ENCODE peak calls at places on chromosomes 16 and 17, in four cellular contexts. K is uterus, O is IMR-90, C is heart left ventricle. V is an unnamed sample.
A peak's percentile ranks its signal among the peaks of the same experiment; 100 is the strongest.

GRCh38 chr16:8828541-8829165 is 31.0 kb downstream of the PMM2 start:
- DNase-seq in C (no peak), O (no peak), K (no peak), V (no peak)

GRCh38 chr16:8391219-8391757 is 199.0 kb downstream of the TMEM114 start:
- DNase-seq in C (no peak), O (no peak), K (no peak), V (no peak)

GRCh38 chr17:82243648-82244412 is 15.0 kb downstream of the SLC16A3 start:
- DNase-seq in O (no peak), C (no peak), K (no peak), V (no peak)

GRCh38 chr17:56441331-56441730 is 152.2 kb upstream of the NOG start:
- DNase-seq in K (no peak), C (peak; percentile 25), O (peak; percentile 81), V (no peak)

GRCh38 chr16:11989238-11990160 is 13.0 kb downstream of the SNX29 start:
- DNase-seq in C (peak; percentile 45), O (no peak), K (no peak), V (no peak)

GRCh38 chr17:35010093-35010492 is 29.8 kb downstream of the LIG3 start:
- DNase-seq in K (no peak), O (peak; percentile 17), C (no peak), V (no peak)

GRCh38 chr16:11498683-11499082 is 88.0 kb downstream of the LITAF start:
- DNase-seq in K (no peak), O (no peak), C (no peak), V (no peak)

GRCh38 chr16:87854053-87854906 is 15.0 kb downstream of the SLC7A5 start:
- DNase-seq in K (no peak), C (no peak), O (no peak), V (peak; percentile 42)

GRCh38 chr17:29645516-29646051 is 22.9 kb upstream of the CORO6 start:
- DNase-seq in C (peak; percentile 85), K (peak; percentile 86), O (peak; percentile 82), V (no peak)

GRCh38 chr17:73720187-73720834 is 76.1 kb upstream of the SDK2 start:
- DNase-seq in C (no peak), K (no peak), O (no peak), V (no peak)

GRCh38 chr17:68398731-68399637 is 58.3 kb downstream of the WIPI1 start:
- DNase-seq in O (peak; percentile 81), K (peak; percentile 74), C (peak; percentile 53), V (no peak)
- H3K4me3 ChIP-seq in O (no peak overlapping the region), K (no peak overlapping the region), C (no peak overlapping the region), V (no peak overlapping the region)

GRCh38 chr16:68272501-68273209 is 8.3 kb downstream of the SLC7A6 start:
- DNase-seq in O (no peak), K (no peak), C (no peak), V (peak; percentile 44)

GRCh38 chr16:68273459-68273858 is 9.1 kb downstream of the SLC7A6 start:
- DNase-seq in C (no peak), O (no peak), K (no peak), V (no peak)

GRCh38 chr16:68269793-68270192 is 5.5 kb downstream of the SLC7A6 start:
- DNase-seq in C (no peak), K (no peak), O (no peak), V (no peak)

GRCh38 chr16:68267612-68268405 is 3.5 kb downstream of the SLC7A6 start:
- DNase-seq in K (no peak), C (no peak), O (no peak), V (no peak)

GRCh38 chr16:68270353-68270752 is 6.0 kb downstream of the SLC7A6 start:
- DNase-seq in C (no peak), K (no peak), O (no peak), V (no peak)
- H3K36me3 ChIP-seq in C (peaks cover 6% of the 10 kb centered on the region), K (no peaks in the 10 kb centered on the region), O (peaks cover 29% of the 10 kb centered on the region), V (peaks cover 4% of the 10 kb centered on the region)

DNA sequence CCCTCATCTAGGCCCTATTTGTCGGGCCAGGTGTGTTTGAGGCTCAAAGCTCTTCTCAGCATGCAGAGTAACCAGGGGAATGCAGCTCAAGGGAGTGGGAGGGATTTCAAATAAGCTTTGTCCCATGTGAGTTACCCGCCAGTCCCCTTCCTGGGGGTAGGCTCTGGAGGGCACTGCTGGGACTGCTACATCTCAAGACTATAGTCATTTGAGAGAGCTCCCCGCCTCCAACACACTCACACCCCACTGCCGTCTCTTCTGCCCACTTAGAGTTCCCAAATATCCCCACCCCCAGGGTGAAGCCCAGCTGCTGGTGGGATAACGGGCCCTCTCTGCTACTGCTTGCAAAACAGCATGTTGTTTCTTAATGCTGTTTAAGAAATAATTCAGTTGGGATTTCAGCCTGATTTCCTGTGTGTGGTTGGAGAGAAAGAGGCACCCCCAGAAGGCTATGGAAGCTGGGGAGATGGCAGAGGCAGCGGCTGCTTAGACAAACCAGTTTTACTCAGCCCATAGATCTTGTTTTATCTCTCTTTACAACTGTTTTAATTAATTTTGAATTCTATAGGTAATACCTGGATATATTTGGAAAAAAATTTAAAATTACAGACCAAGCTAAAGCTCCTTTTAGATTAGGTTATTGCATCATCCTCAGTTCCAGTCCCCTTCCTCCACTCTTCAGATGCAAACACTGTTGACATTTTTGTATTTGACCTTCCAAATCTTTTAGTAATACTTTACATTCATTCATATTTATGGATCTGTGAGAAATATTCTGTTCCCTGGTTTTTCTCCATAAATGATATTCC is 4.1 kb upstream of the MPO start:
- DNase-seq in K (no peak), O (no peak), C (no peak), V (no peak)
- H3K4me3 ChIP-seq in K (no peak overlapping the region), O (no peak overlapping the region), C (no peak overlapping the region), V (no peak overlapping the region)

GRCh38 chr16:69171325-69172095 is 15.5 kb upstream of the SNTB2 start:
- DNase-seq in O (peak; percentile 62), C (no peak), K (no peak), V (no peak)
- H3K36me3 ChIP-seq in O (peaks cover 18% of the 10 kb centered on the region), C (no peaks in the 10 kb centered on the region), K (no peaks in the 10 kb centered on the region), V (peaks cover 21% of the 10 kb centered on the region)

DNA sequence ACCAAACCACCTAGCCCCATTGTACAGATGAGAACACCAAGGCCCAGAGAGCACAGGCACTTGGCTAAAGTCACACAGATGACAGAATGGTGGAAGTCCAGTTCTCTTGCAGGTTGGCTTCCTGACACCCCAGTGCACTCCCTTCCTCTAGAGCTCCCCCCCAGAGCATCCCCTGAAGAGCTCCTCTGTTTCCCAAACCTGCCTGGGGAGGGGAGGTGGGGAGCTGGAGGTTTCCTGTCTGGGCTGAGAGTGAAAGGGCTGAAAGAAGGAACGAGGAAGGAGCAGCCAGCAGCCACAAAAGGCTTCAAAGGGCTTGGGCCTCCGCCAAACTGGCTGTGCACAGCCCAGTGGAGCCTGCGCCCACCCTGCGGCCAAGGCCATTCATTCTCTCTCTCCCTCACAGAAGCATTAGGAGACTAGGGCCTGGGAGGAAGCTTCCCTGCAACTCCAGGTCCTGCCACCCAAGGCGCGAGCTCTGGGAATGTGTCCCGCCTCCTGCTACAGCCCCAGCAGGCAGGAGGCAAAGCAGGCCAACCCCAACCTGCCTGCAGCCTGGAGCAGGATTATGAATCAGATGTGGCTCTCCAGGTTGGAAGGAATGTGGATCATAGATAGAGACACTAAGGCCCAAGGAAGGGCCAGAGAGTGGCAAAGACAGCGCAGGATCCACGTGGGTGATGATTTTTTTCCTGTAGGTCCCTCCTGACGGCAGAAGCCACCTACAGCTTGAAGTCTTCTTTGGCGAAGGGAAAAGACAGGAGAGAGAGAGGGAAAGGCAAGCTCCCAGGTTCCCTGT is 913 bp downstream of the SLC13A5 start:
- DNase-seq in O (no peak), K (no peak), C (no peak), V (no peak)
- H3K4me3 ChIP-seq in O (no peak overlapping the region), K (no peak overlapping the region), C (no peak overlapping the region), V (no peak overlapping the region)

DNA sequence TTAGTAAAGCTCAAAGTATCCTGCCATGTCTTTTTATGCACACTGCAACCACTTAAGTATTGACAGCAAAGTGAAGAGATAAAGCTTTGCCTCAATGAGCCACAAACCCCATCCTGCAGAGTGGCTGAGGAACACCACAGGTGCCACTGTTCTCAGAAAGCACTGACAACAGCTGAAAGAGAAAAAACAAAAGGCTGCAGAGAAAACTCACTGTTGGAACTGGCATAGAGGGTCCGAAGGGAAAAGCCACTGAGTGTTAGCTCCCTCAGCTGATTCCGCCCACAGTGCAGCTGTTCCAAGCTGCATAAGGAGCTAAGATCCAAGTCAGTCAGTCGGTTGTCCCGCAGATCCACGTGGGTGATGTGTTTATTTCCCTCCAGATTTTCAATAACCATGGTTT is 48.3 kb downstream of the PHLPP2 start:
- DNase-seq in C (no peak), K (no peak), O (no peak), V (no peak)
- H3K36me3 ChIP-seq in C (peaks cover 7% of the 10 kb centered on the region), K (no peaks in the 10 kb centered on the region), O (peaks cover 11% of the 10 kb centered on the region), V (peaks cover 40% of the 10 kb centered on the region)

GRCh38 chr17:5888811-5889210 is 181.4 kb upstream of the WSCD1 start:
- DNase-seq in K (no peak), C (no peak), O (peak; percentile 2), V (no peak)
- H3K4me3 ChIP-seq in K (no peak overlapping the region), C (no peak overlapping the region), O (no peak overlapping the region), V (no peak overlapping the region)

DNA sequence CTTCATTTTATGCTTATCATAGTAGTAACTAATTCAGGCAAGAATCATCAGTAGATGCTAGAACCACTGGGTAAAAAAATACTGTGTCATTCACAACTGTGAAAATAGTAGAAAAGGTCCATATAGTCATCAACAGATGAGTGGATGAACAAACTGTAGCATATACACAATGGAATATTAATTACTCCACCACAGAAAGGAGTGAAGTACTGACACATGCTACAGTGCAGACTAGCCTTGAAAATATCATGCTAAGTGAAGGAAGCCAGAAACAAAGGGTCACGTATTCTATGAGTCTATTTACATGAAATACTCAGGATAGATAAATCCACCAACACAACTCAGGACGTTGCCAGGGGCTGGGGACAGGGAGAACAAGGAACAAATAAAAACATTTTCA is 13.3 kb downstream of the USP22 start:
- DNase-seq in O (no peak), K (no peak), C (no peak), V (no peak)
- H3K36me3 ChIP-seq in O (peaks cover 31% of the 10 kb centered on the region), K (no peaks in the 10 kb centered on the region), C (peaks cover 7% of the 10 kb centered on the region), V (peaks cover 28% of the 10 kb centered on the region)

DNA sequence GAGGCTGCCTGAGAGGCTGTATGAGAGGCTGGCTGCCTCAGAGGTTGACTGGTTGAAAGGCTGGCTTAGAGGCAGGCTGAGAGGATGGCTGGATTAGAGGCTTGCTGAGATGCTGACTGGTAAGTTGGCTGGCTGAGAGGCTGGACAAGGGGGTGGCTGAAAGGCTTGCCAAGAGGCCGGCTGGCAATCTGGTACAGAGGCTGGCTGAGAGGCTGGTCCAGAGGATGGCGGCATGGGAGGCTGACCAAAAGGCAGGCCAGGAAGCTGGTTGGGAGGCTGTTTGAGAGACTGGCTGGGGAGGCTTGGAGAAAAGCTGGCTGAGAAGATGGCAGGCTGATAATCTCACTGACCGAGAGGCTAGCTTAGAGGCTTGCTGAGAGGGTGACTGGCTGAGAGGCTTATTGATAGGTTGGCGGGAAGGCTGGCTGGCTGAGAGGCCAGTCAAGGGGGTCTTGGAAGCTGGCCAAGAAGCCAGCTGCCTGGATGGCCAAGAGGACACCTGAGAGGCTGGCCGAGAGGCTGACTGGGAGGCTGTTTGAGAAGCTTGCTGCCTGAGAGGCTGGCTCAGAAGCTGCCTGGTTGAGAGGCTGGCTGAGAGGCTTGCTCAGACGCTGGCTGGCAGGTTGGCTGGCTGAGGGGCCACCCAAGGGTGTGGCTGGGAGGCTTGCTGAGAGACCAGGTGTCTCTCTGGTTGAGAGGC is 34.2 kb upstream of the ACSM2B start:
- DNase-seq in C (no peak), K (no peak), O (no peak), V (no peak)
- H3K4me3 ChIP-seq in C (no peak overlapping the region), K (no peak overlapping the region), O (no peak overlapping the region), V (no peak overlapping the region)

DNA sequence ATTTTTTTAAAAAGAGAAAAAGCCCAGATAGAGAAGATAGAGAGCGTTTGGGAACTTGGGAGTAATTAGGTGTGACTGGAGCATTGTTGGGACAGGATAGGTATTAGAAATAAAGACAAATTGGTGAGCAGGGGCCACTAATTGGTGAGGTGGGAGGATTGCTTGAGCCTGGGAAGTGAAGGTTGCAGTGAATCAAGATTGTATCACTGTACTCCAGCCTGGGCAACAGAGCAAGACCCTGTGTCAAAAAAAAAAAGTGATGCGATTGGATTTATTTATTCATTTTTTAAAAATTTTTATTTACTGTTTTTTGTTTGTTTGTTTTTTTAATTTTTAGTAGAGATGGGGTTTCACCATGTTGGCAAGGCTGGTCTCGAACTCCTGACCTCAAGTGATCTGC is 5.1 kb downstream of the CASC3 start:
- DNase-seq in O (no peak), K (no peak), C (no peak), V (no peak)
- H3K36me3 ChIP-seq in O (peaks cover 35% of the 10 kb centered on the region), K (no peaks in the 10 kb centered on the region), C (peaks cover 12% of the 10 kb centered on the region), V (peaks cover 35% of the 10 kb centered on the region)

V was measured in effector memory CD4-positive, alpha-beta T cell.